ENCODE peak calls at places on chromosomes 2 and 18, in four cellular contexts. R is IMR-90, D is K562, G is GM12878. N is an unnamed sample.

GRCh38 chr2:237141556-237141955 is 55.9 kb downstream of the COPS8 start:
- DNase-seq in R (peak), D (no peak), G (no peak), N (no peak)

GRCh38 chr2:67414867-67415266 is 17.7 kb downstream of the ETAA1 start:
- DNase-seq in R (no peak), D (no peak), G (no peak), N (no peak)

GRCh38 chr18:7370812-7371211 is 139.9 kb downstream of the LRRC30 start:
- DNase-seq in R (no peak), D (no peak), G (no peak), N (no peak)

GRCh38 chr2:26580151-26580550 is 61.0 kb downstream of the CIB4 start:
- DNase-seq in R (no peak), D (no peak), G (no peak), N (no peak)

GRCh38 chr2:190407662-190408537 is at the start of gene MFSD6:
- DNase-seq in R (no peak), D (peak), G (no peak), N (peak)

GRCh38 chr2:224309216-224309615 is 92.7 kb downstream of the FAM124B start:
- DNase-seq in R (no peak), D (no peak), G (no peak), N (no peak)

GRCh38 chr2:190444954-190445353 is 36.8 kb downstream of the MFSD6 start:
- DNase-seq in R (no peak), D (no peak), G (no peak), N (no peak)

GRCh38 chr2:153519260-153519875 is 40.8 kb upstream of the RPRM start:
- DNase-seq in R (peak), D (peak), G (peak), N (peak)

GRCh38 chr18:58638446-58638845 is 9.6 kb upstream of the ALPK2 start:
- DNase-seq in R (no peak), D (no peak), G (no peak), N (no peak)

GRCh38 chr18:46793565-46793964 is 36.7 kb upstream of the ST8SIA5 start:
- DNase-seq in R (no peak), D (peak), G (no peak), N (no peak)

GRCh38 chr18:45330170-45330594 is 285.1 kb upstream of the SLC14A2 start:
- DNase-seq in R (no peak), D (no peak), G (no peak), N (no peak)

GRCh38 chr2:148812306-148812705 is 62.7 kb upstream of the KIF5C start:
- DNase-seq in R (peak), D (no peak), G (no peak), N (no peak)

DNA sequence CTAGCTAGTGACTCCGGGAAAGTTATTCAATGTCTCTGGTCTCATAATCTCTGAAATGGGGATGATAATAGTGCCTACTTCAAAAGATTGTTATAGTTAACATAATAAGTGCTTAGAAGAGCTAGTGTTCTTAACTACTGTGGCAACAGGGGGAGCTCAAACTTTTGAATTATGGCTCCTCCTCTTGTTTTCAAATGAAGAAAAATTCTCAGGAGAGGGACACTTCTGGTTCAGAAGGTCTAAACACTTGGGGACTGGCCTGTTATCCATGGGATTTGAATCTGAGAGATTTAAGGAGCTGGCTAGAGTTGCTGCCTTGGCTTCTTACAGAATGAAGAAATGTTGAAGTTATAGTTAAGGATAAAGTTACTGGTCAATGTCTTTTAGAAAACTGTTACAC is 92.2 kb upstream of the ITGB6 start:
- DNase-seq in R (peak), D (no peak), G (no peak), N (no peak)
- TF ChIP-seq CTCF in R (no peak), D (no peak), G (no peak), N (no peak)

DNA sequence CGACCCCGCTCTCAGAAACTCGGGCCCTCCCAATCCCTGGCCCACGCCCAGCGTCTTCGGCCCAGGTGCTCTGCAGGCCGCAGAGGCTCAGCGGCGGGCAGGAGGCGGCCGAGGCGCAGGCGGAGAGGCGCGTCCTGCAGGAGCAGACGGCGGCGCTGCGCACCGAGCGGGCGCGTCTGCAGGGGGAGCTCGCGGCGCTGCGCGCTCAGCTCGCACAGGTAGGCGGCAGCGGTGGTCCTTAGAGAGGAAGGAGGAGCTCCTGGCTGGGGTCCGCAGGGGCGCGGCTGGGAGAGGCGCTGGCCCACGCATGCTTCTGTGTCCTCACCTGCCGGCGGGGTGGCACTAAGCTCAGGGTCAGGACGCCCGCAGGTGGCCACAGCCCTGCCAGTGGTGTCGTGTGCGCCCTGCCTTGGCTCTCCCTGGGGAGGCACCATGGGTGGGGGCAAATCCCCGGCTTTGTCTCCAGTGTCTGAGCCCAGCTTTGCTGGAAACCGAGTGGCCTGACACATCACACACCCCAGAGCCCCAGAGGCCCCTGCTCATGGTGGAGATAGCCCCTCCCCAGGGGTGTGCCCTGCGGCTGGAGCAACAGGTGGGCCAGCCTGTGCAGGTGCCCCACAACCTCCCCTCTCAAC is 14.9 kb upstream of the SNED1 start:
- DNase-seq in R (peak), D (peak), G (no peak), N (peak)
- TF ChIP-seq ELK1 in R (no peak), D (no peak), G (no peak), N (no peak)

GRCh38 chr2:239882335-239882734 is 142.8 kb downstream of the NDUFA10 start:
- DNase-seq in R (no peak), D (peak), G (no peak), N (no peak)
- TF ChIP-seq CTCF in R (no peak), D (peak), G (peak), N (peak)

GRCh38 chr2:160053946-160054345 is 8.5 kb downstream of the PLA2R1 start:
- DNase-seq in R (no peak), D (no peak), G (no peak), N (no peak)

GRCh38 chr2:160051374-160051800 is 11.0 kb downstream of the PLA2R1 start:
- DNase-seq in R (no peak), D (no peak), G (no peak), N (no peak)

GRCh38 chr2:160052524-160052923 is 9.9 kb downstream of the PLA2R1 start:
- DNase-seq in R (no peak), D (no peak), G (no peak), N (no peak)

GRCh38 chr2:160055726-160056108 is 6.7 kb downstream of the PLA2R1 start:
- DNase-seq in R (no peak), D (no peak), G (no peak), N (no peak)

GRCh38 chr2:160054984-160055725 is 7.3 kb downstream of the PLA2R1 start:
- DNase-seq in R (no peak), D (no peak), G (no peak), N (no peak)
- TF ChIP-seq ELK1 in R (no peak), D (no peak), G (no peak), N (no peak)

DNA sequence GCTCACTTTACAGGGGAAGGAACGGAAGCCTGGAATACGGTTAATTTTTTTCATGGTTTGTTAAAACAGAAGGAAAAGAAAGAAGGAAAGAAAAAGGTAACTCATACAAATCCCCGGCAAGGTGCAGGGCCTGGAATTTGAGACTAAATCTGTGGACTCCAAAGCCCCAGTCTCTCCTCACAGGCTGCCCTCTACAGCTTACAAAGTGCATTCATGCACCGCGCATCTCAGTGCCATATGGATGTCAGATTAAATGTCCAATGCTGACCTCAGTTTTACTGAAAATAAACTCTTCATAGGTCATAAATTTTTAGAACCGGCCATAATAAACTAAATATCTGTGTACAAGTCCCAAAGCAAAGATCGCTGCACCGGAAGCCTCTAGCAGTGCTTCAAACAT is 17.8 kb downstream of the ST6GAL2 start:
- DNase-seq in R (no peak), D (peak), G (no peak), N (peak)
- TF ChIP-seq CTCF in R (peak), D (peak), G (peak), N (peak)

GRCh38 chr2:218301176-218301819 is 9.0 kb upstream of the TMBIM1 start:
- DNase-seq in R (peak), D (peak), G (peak), N (peak)
- TF ChIP-seq ELK1 in R (no peak), D (no peak), G (no peak), N (no peak)

GRCh38 chr2:108491848-108492247 is 42.4 kb upstream of the LIMS1 start:
- DNase-seq in R (no peak), D (no peak), G (no peak), N (no peak)
- TF ChIP-seq CTCF in R (no peak), D (no peak), G (no peak), N (no peak)